ENCODE peak calls at places on chromosome 13, in nine cellular contexts. One of them, this sample, is unnamed. For H3K27me3 and H3K36me3, the result is how much of the 10 kb centered on the place peaks cover.

GRCh38 chr13:114027046-114027760 is 53.3 kb upstream of the C13orf46 start:
- DNase-seq in DND-41: no peak
- DNase-seq in mesendoderm: no peak
- DNase-seq in brain microvascular endothelial cell: no peak
- DNase-seq in fibroblast of lung: peak
- DNase-seq in cardiac muscle cell: peak
- DNase-seq in transverse colon: no peak
- DNase-seq in GM23338: no peak
- DNase-seq in left ventricle myocardium inferior: peak
- DNase-seq in this sample: no peak

GRCh38 chr13:86567119-86567518 is 767.9 kb upstream of the SLITRK6 start:
- DNase-seq in GM23338: peak
- DNase-seq in mesendoderm: peak
- DNase-seq in brain microvascular endothelial cell: no peak
- DNase-seq in DND-41: no peak
- DNase-seq in fibroblast of lung: no peak
- DNase-seq in transverse colon: no peak
- DNase-seq in left ventricle myocardium inferior: no peak
- DNase-seq in cardiac muscle cell: no peak
- DNase-seq in this sample: no peak

GRCh38 chr13:108920137-108920536 is 290.7 kb downstream of the MYO16 start:
- DNase-seq in mesendoderm: no peak
- DNase-seq in fibroblast of lung: no peak
- DNase-seq in GM23338: no peak
- DNase-seq in DND-41: no peak
- DNase-seq in brain microvascular endothelial cell: no peak
- DNase-seq in transverse colon: no peak
- DNase-seq in left ventricle myocardium inferior: no peak
- DNase-seq in cardiac muscle cell: no peak
- DNase-seq in this sample: no peak

GRCh38 chr13:73411067-73411809 is 352.4 kb downstream of the KLF5 start:
- DNase-seq in cardiac muscle cell: no peak
- DNase-seq in brain microvascular endothelial cell: no peak
- DNase-seq in mesendoderm: no peak
- DNase-seq in transverse colon: no peak
- DNase-seq in fibroblast of lung: peak
- DNase-seq in DND-41: no peak
- DNase-seq in left ventricle myocardium inferior: no peak
- DNase-seq in GM23338: no peak
- DNase-seq in this sample: peak

GRCh38 chr13:94332360-94333040 is 147.0 kb downstream of the DCT start:
- DNase-seq in cardiac muscle cell: no peak
- DNase-seq in brain microvascular endothelial cell: no peak
- DNase-seq in transverse colon: no peak
- DNase-seq in mesendoderm: no peak
- DNase-seq in DND-41: no peak
- DNase-seq in left ventricle myocardium inferior: no peak
- DNase-seq in fibroblast of lung: no peak
- DNase-seq in GM23338: no peak
- DNase-seq in this sample: no peak

GRCh38 chr13:73857106-73857505 is 277.1 kb downstream of the KLF12 start:
- DNase-seq in transverse colon: no peak
- DNase-seq in DND-41: no peak
- DNase-seq in GM23338: no peak
- DNase-seq in mesendoderm: no peak
- DNase-seq in brain microvascular endothelial cell: no peak
- DNase-seq in fibroblast of lung: no peak
- DNase-seq in left ventricle myocardium inferior: no peak
- DNase-seq in cardiac muscle cell: peak
- DNase-seq in this sample: no peak

GRCh38 chr13:28117689-28118377 is 17.5 kb upstream of the FLT3 start:
- DNase-seq in fibroblast of lung: no peak
- DNase-seq in brain microvascular endothelial cell: no peak
- DNase-seq in cardiac muscle cell: peak
- DNase-seq in transverse colon: peak
- DNase-seq in DND-41: no peak
- DNase-seq in left ventricle myocardium inferior: peak
- DNase-seq in mesendoderm: peak
- DNase-seq in GM23338: peak
- DNase-seq in this sample: no peak

GRCh38 chr13:91922969-91923592 is 524.7 kb downstream of the GPC5 start:
- DNase-seq in GM23338: peak
- DNase-seq in DND-41: no peak
- DNase-seq in brain microvascular endothelial cell: no peak
- DNase-seq in cardiac muscle cell: peak
- DNase-seq in left ventricle myocardium inferior: no peak
- DNase-seq in transverse colon: no peak
- DNase-seq in fibroblast of lung: no peak
- DNase-seq in mesendoderm: peak
- DNase-seq in this sample: no peak

GRCh38 chr13:98761126-98761978 is 8.9 kb upstream of the SLC15A1 start:
- DNase-seq in fibroblast of lung: peak
- DNase-seq in brain microvascular endothelial cell: peak
- DNase-seq in GM23338: no peak
- DNase-seq in left ventricle myocardium inferior: no peak
- DNase-seq in DND-41: peak
- DNase-seq in transverse colon: no peak
- DNase-seq in cardiac muscle cell: peak
- DNase-seq in mesendoderm: no peak
- DNase-seq in this sample: peak

DNA sequence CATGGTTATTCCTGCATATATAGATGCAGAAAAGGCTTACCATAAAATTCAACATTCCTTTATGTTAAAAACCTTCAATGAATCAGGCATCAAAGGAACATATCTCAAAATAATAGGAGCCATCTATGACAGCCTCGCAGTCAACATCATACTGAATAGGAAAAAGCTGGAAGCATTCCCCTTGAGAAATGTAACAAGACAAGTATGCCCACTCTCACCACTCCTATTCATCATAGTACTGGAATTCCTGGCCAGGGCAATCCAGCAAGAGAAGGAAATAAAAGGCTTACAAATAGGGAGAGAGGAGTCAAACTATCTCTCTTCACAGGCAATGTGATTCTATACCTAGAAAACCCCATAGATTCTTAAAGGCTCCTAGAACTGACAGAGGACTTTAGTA is 179.7 kb upstream of the HTR2A start:
- DNase-seq in GM23338: no peak
- DNase-seq in brain microvascular endothelial cell: no peak
- DNase-seq in mesendoderm: no peak
- DNase-seq in DND-41: no peak
- DNase-seq in left ventricle myocardium inferior: no peak
- DNase-seq in cardiac muscle cell: no peak
- DNase-seq in fibroblast of lung: peak
- DNase-seq in transverse colon: no peak
- DNase-seq in this sample: no peak
- H3K27me3 ChIP-seq in GM23338: under half
- H3K27me3 ChIP-seq in brain microvascular endothelial cell: under half
- H3K27me3 ChIP-seq in mesendoderm: under half
- H3K27me3 ChIP-seq in DND-41: under half
- H3K27me3 ChIP-seq in left ventricle myocardium inferior: under half
- H3K27me3 ChIP-seq in cardiac muscle cell: under half
- H3K27me3 ChIP-seq in fibroblast of lung: under half
- H3K27me3 ChIP-seq in transverse colon: under half
- H3K27me3 ChIP-seq in this sample: under half

DNA sequence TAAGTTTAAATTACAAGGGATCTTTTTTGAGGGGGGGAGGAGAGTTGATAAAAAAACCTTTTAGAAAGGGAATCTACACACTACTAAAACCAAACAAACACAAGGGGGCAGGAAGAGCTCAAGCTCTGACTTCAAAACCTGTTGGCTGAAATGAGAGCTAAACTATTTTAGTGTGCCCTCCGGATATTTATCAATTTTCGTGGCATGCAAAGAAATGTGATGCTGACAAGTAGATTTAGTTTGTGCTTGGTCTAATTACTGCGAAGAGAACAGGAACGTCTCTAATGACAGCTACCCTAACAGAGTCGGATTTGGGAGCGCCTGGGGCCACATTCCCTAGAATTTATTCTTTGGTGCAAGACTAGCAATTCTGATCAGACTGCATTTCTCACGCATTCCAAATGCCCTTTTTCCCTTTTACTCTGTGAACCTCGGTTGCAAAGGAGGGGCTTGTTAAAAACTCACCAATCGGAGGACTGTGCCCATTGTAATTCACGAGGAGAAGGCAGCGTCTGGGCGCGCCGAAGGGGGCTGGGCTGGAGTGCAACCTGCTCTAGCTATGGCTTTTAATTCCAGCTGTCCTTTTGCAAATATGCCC is 804 bp upstream of the FREM2 start:
- DNase-seq in transverse colon: no peak
- DNase-seq in GM23338: peak
- DNase-seq in DND-41: no peak
- DNase-seq in brain microvascular endothelial cell: no peak
- DNase-seq in left ventricle myocardium inferior: no peak
- DNase-seq in mesendoderm: peak
- DNase-seq in cardiac muscle cell: peak
- DNase-seq in fibroblast of lung: peak
- DNase-seq in this sample: peak
- H3K4me3 ChIP-seq in transverse colon: peak
- H3K4me3 ChIP-seq in GM23338: peak
- H3K4me3 ChIP-seq in DND-41: no peak
- H3K4me3 ChIP-seq in brain microvascular endothelial cell: peak
- H3K4me3 ChIP-seq in left ventricle myocardium inferior: peak
- H3K4me3 ChIP-seq in mesendoderm: peak
- H3K4me3 ChIP-seq in cardiac muscle cell: peak
- H3K4me3 ChIP-seq in fibroblast of lung: peak
- H3K4me3 ChIP-seq in this sample: peak

DNA sequence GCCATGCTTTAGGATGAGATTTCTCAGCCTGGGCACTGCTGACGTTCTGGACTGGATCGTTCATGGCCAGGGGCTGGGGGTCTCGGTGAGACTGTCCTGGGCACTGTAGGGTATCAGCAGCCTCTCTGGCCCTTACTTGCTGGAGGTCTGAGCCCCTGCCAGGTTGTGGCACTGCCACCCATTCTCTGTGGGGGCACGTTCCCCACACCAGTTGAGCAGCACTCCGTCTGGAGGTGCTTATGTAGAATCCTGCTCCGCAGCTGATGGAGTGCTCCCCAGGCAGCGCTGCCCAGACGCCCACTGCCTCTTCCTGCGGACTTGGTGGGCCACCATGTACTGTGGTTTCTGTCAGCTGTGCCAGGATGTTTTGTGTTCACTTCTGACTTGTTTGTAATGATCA is 41.2 kb upstream of the TEX29 start:
- DNase-seq in DND-41: no peak
- DNase-seq in cardiac muscle cell: no peak
- DNase-seq in transverse colon: no peak
- DNase-seq in GM23338: no peak
- DNase-seq in brain microvascular endothelial cell: no peak
- DNase-seq in mesendoderm: no peak
- DNase-seq in fibroblast of lung: no peak
- DNase-seq in left ventricle myocardium inferior: no peak
- DNase-seq in this sample: no peak
- H3K36me3 ChIP-seq in DND-41: half or more
- H3K36me3 ChIP-seq in cardiac muscle cell: under half
- H3K36me3 ChIP-seq in transverse colon: under half
- H3K36me3 ChIP-seq in GM23338: under half
- H3K36me3 ChIP-seq in brain microvascular endothelial cell: under half
- H3K36me3 ChIP-seq in mesendoderm: under half
- H3K36me3 ChIP-seq in fibroblast of lung: under half
- H3K36me3 ChIP-seq in left ventricle myocardium inferior: half or more
- H3K36me3 ChIP-seq in this sample: under half

GRCh38 chr13:48653074-48654054 is at the start of gene CYSLTR2:
- DNase-seq in mesendoderm: peak
- DNase-seq in left ventricle myocardium inferior: no peak
- DNase-seq in cardiac muscle cell: peak
- DNase-seq in GM23338: peak
- DNase-seq in brain microvascular endothelial cell: peak
- DNase-seq in DND-41: peak
- DNase-seq in fibroblast of lung: peak
- DNase-seq in transverse colon: no peak
- DNase-seq in this sample: no peak
- H3K27me3 ChIP-seq in mesendoderm: under half
- H3K27me3 ChIP-seq in left ventricle myocardium inferior: under half
- H3K27me3 ChIP-seq in cardiac muscle cell: under half
- H3K27me3 ChIP-seq in GM23338: under half
- H3K27me3 ChIP-seq in brain microvascular endothelial cell: under half
- H3K27me3 ChIP-seq in DND-41: under half
- H3K27me3 ChIP-seq in fibroblast of lung: under half
- H3K27me3 ChIP-seq in transverse colon: under half
- H3K27me3 ChIP-seq in this sample: under half

GRCh38 chr13:20230913-20231838 is 943 bp downstream of the GJB6 start:
- DNase-seq in cardiac muscle cell: no peak
- DNase-seq in DND-41: no peak
- DNase-seq in transverse colon: no peak
- DNase-seq in fibroblast of lung: no peak
- DNase-seq in brain microvascular endothelial cell: no peak
- DNase-seq in GM23338: peak
- DNase-seq in mesendoderm: peak
- DNase-seq in left ventricle myocardium inferior: no peak
- DNase-seq in this sample: no peak

GRCh38 chr13:20232556-20233277 is 598 bp upstream of the GJB6 start:
- DNase-seq in left ventricle myocardium inferior: no peak
- DNase-seq in DND-41: no peak
- DNase-seq in GM23338: no peak
- DNase-seq in brain microvascular endothelial cell: no peak
- DNase-seq in mesendoderm: no peak
- DNase-seq in transverse colon: no peak
- DNase-seq in cardiac muscle cell: no peak
- DNase-seq in fibroblast of lung: no peak
- DNase-seq in this sample: no peak

GRCh38 chr13:20227730-20228129 is 4.4 kb downstream of the GJB6 start:
- DNase-seq in fibroblast of lung: no peak
- DNase-seq in GM23338: no peak
- DNase-seq in cardiac muscle cell: no peak
- DNase-seq in mesendoderm: no peak
- DNase-seq in transverse colon: no peak
- DNase-seq in DND-41: no peak
- DNase-seq in brain microvascular endothelial cell: no peak
- DNase-seq in left ventricle myocardium inferior: no peak
- DNase-seq in this sample: no peak

GRCh38 chr13:20227288-20227687 is 4.8 kb downstream of the GJB6 start:
- DNase-seq in brain microvascular endothelial cell: no peak
- DNase-seq in left ventricle myocardium inferior: no peak
- DNase-seq in mesendoderm: no peak
- DNase-seq in transverse colon: no peak
- DNase-seq in GM23338: no peak
- DNase-seq in cardiac muscle cell: no peak
- DNase-seq in fibroblast of lung: no peak
- DNase-seq in DND-41: no peak
- DNase-seq in this sample: no peak

DNA sequence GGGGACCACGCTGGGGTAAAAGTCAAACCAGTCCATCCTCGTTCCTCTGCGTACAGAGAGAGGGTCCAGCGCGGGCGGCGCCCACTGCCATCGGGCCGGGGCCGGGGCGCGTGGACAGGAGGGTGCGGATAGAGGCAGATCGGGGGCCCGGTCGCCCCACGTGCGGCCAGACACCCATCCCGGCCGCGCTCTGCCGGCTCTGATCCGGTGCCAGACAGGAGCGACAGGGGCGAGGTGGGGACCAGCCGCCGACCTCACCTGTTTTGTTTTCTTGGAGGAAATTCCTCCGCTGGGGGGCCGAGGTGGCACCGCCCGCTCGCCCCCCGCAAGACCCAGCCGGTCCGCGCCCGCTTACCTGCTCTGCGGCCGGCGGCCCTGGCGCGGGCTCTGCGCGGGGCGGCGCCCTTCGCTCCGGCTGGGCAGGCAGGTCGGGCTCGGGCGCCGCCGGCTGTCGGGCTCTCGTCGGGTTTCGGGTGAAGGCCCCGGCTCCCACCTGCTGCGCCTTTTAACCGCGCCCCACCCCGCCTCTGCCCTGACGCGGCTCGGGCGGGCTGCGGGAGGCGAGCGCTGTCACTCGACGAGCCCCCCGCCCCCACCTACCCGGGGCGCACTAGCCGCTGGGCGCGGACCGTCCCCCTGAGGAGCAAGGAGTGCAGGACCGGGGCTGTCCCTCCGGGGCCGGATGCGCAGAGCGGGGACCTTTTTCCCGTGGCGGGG is at the start of gene GJB6:
- DNase-seq in transverse colon: peak
- DNase-seq in fibroblast of lung: no peak
- DNase-seq in brain microvascular endothelial cell: no peak
- DNase-seq in DND-41: no peak
- DNase-seq in left ventricle myocardium inferior: no peak
- DNase-seq in cardiac muscle cell: no peak
- DNase-seq in GM23338: peak
- DNase-seq in mesendoderm: peak
- DNase-seq in this sample: peak
- H3K4me3 ChIP-seq in transverse colon: peak
- H3K4me3 ChIP-seq in fibroblast of lung: no peak
- H3K4me3 ChIP-seq in brain microvascular endothelial cell: no peak
- H3K4me3 ChIP-seq in DND-41: no peak
- H3K4me3 ChIP-seq in left ventricle myocardium inferior: peak
- H3K4me3 ChIP-seq in cardiac muscle cell: peak
- H3K4me3 ChIP-seq in GM23338: peak
- H3K4me3 ChIP-seq in mesendoderm: no peak
- H3K4me3 ChIP-seq in this sample: peak